ENCODE peak calls at places on chromosomes 16 and 17, in five cellular contexts. One of them, this sample, is unnamed.

GRCh38 chr16:11868412-11868980 is 17.2 kb upstream of the RSL1D1 start:
- DNase-seq in SK-N-SH: no peak
- DNase-seq in GM12878: no peak
- DNase-seq in A549: no peak
- DNase-seq in K562: no peak
- DNase-seq in this sample: no peak

GRCh38 chr16:30113031-30113710 is at the start of gene GDPD3:
- DNase-seq in K562: peak
- DNase-seq in SK-N-SH: no peak
- DNase-seq in GM12878: no peak
- DNase-seq in A549: no peak
- DNase-seq in this sample: no peak

GRCh38 chr17:74920679-74921044 is 2.4 kb downstream of the USH1G start:
- DNase-seq in A549: no peak
- DNase-seq in SK-N-SH: no peak
- DNase-seq in GM12878: no peak
- DNase-seq in K562: peak
- DNase-seq in this sample: no peak

GRCh38 chr16:9136596-9136995 is 45.2 kb downstream of the HAPSTR1 start:
- DNase-seq in K562: no peak
- DNase-seq in A549: no peak
- DNase-seq in GM12878: no peak
- DNase-seq in SK-N-SH: no peak
- DNase-seq in this sample: no peak

GRCh38 chr17:63751806-63752205 is 10.2 kb upstream of the STRADA start:
- DNase-seq in SK-N-SH: no peak
- DNase-seq in A549: no peak
- DNase-seq in K562: no peak
- DNase-seq in GM12878: no peak
- DNase-seq in this sample: no peak

GRCh38 chr17:55842405-55843158 is 91.7 kb downstream of the PCTP start:
- DNase-seq in SK-N-SH: no peak
- DNase-seq in K562: no peak
- DNase-seq in GM12878: no peak
- DNase-seq in A549: no peak
- DNase-seq in this sample: no peak

GRCh38 chr16:2148714-2149629 is 547 bp downstream of the RAB26 start:
- DNase-seq in GM12878: no peak
- DNase-seq in SK-N-SH: peak
- DNase-seq in K562: peak
- DNase-seq in A549: peak
- DNase-seq in this sample: no peak

GRCh38 chr16:85667261-85667660 is 21.5 kb downstream of the GINS2 start:
- DNase-seq in SK-N-SH: no peak
- DNase-seq in GM12878: no peak
- DNase-seq in K562: no peak
- DNase-seq in A549: no peak
- DNase-seq in this sample: no peak

GRCh38 chr17:68324114-68324513 is 32.8 kb downstream of the ARSG start:
- DNase-seq in GM12878: no peak
- DNase-seq in K562: no peak
- DNase-seq in SK-N-SH: no peak
- DNase-seq in A549: no peak
- DNase-seq in this sample: no peak

GRCh38 chr17:78708510-78708973 is 73.5 kb downstream of the CYTH1 start:
- DNase-seq in GM12878: no peak
- DNase-seq in A549: peak
- DNase-seq in K562: peak
- DNase-seq in SK-N-SH: peak
- DNase-seq in this sample: peak

GRCh38 chr17:5758651-5759050 is 174.3 kb upstream of the NLRP1 start:
- DNase-seq in GM12878: peak
- DNase-seq in A549: no peak
- DNase-seq in SK-N-SH: no peak
- DNase-seq in K562: peak
- DNase-seq in this sample: peak

GRCh38 chr17:68908045-68908444 is 47.1 kb downstream of the ABCA8 start:
- DNase-seq in GM12878: peak
- DNase-seq in A549: no peak
- DNase-seq in K562: no peak
- DNase-seq in SK-N-SH: no peak
- DNase-seq in this sample: no peak

GRCh38 chr16:87945351-87946042 is 5.7 kb upstream of the BANP start:
- DNase-seq in K562: no peak
- DNase-seq in GM12878: no peak
- DNase-seq in A549: no peak
- DNase-seq in SK-N-SH: peak
- DNase-seq in this sample: peak

GRCh38 chr16:70250748-70251650 is 741 bp downstream of the EXOSC6 start:
- DNase-seq in GM12878: no peak
- DNase-seq in SK-N-SH: peak
- DNase-seq in A549: peak
- DNase-seq in K562: no peak
- DNase-seq in this sample: peak

GRCh38 chr17:45357364-45357997 is 40.7 kb upstream of the MAP3K14 start:
- DNase-seq in A549: no peak
- DNase-seq in SK-N-SH: no peak
- DNase-seq in K562: no peak
- DNase-seq in GM12878: peak
- DNase-seq in this sample: no peak

GRCh38 chr16:76535-77272 is 1.3 kb upstream of the MPG start:
- DNase-seq in K562: peak
- DNase-seq in A549: peak
- DNase-seq in SK-N-SH: no peak
- DNase-seq in GM12878: no peak
- DNase-seq in this sample: peak

GRCh38 chr16:11836653-11837244 is 14.6 kb downstream of the RSL1D1 start:
- DNase-seq in A549: no peak
- DNase-seq in SK-N-SH: no peak
- DNase-seq in GM12878: no peak
- DNase-seq in K562: no peak
- DNase-seq in this sample: peak

DNA sequence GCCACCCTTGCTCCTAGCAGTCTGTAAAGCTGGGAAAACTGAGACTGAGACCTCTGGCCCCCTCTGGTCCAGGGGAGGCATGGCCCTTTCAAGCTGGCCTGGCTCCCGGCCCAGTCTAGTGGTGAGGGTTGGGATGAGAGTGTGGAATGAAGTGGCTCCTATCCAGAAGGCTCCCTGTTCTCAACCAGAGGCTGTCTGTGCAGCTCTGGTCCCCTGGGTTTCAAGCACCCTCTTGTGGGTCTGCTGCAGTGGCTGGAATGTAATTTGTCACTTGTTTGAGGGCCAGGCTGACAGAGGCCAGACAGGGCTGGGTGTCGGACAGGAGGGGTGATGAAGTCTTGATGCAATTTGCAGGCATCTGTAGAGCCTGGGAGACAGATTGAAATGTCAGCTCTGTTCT is 22.1 kb upstream of the PHF12 start:
- DNase-seq in GM12878: no peak
- DNase-seq in K562: no peak
- DNase-seq in SK-N-SH: peak
- DNase-seq in A549: no peak
- DNase-seq in this sample: peak
- TF ChIP-seq RCOR1 in GM12878: no peak
- TF ChIP-seq RCOR1 in K562: no peak
- TF ChIP-seq RCOR1 in SK-N-SH: peak
- TF ChIP-seq RCOR1 in A549: no peak
- TF ChIP-seq RCOR1 in this sample: no peak

DNA sequence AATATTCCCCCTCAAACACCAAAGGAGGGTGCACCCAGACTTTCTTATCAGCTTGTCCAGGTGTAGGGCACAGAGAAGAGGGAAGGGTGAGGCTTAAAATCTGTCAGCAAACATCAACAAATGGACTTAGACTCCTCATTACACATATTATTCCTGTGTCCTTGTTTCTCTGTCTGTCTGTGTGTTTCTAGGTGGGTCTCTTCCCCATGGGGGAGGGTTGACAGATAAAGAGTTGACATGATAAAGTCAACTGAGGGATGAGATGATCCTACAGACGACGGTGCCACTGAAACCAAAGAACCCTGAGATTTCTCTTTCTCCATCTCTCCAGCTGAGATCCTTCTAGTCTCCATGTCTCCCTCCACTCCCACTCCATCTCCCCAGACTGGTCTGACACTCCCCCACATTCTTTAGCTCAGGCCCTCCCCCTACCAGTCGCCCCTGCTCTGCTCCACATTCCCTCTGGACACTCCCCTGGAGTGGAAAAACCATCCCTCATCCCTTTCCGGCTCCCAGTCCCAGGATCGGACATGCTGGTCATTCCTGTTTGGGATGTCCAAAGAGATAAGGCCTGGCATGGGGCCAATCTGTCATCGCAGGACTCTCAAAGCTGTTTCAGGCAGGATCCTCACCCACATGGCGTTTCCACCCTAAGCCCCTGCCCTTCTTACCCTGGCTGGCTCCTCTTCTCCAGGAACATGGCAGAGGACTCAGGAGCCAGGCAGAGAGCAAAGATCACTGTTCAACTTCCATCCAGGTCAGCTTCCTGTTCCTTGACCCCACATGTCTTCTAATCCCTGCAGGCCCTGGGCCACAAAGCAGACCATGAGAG is 2.9 kb upstream of the ITGA3 start:
- DNase-seq in GM12878: no peak
- DNase-seq in SK-N-SH: peak
- DNase-seq in K562: peak
- DNase-seq in A549: no peak
- DNase-seq in this sample: peak
- TF ChIP-seq RCOR1 in GM12878: no peak
- TF ChIP-seq RCOR1 in SK-N-SH: no peak
- TF ChIP-seq RCOR1 in K562: no peak
- TF ChIP-seq RCOR1 in A549: no peak
- TF ChIP-seq RCOR1 in this sample: no peak

DNA sequence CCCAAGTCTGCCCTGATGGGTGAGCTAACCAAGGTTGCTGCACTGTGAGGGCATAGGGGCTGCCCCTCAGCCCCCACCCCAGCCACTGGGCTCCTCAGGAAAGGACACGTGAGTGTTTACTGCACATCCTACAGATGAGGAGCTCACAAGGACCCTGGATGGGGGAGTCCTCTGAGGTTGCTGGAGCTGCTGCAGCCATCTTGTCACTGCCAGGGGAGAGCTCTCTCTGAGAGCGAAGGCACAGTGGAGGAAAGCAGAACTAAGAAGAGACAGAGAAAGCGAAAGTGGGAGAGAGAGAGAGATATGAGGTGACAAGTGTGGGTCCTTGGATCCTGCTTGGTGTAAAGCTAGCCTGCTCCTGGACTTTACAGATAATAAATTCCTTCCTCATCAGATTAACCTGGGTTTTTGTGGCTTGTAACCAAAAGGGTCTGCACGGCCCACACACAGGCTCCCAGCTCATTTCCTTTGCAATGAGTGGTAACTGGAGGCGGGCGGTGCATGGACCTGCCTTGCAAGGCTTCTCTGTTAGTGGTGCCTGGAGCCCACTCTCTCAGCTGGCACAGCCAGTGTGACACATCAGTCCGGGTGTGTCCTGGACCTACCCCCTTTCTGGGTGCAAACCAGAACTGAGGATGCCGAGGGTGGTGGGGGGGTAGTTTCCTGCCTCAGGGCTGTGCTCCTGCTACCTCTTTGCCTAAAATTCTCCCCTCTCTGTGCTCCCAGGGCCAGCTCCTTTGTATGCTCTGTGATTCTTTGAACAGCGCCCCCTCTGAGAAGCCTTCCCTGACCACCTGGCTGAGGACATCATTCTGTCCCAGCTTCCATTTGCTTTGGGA is 14.2 kb downstream of the SNX20 start:
- DNase-seq in SK-N-SH: no peak
- DNase-seq in GM12878: peak
- DNase-seq in A549: no peak
- DNase-seq in K562: no peak
- DNase-seq in this sample: no peak
- TF ChIP-seq RCOR1 in SK-N-SH: no peak
- TF ChIP-seq RCOR1 in GM12878: no peak
- TF ChIP-seq RCOR1 in A549: no peak
- TF ChIP-seq RCOR1 in K562: no peak
- TF ChIP-seq RCOR1 in this sample: no peak

GRCh38 chr16:3295783-3296182 is 9.4 kb downstream of the TIGD7 start:
- DNase-seq in K562: no peak
- DNase-seq in A549: no peak
- DNase-seq in SK-N-SH: no peak
- DNase-seq in GM12878: no peak
- DNase-seq in this sample: no peak
- TF ChIP-seq RCOR1 in K562: no peak
- TF ChIP-seq RCOR1 in A549: no peak
- TF ChIP-seq RCOR1 in SK-N-SH: no peak
- TF ChIP-seq RCOR1 in GM12878: no peak
- TF ChIP-seq RCOR1 in this sample: no peak

GRCh38 chr16:84547539-84548058 is 43.1 kb upstream of the MEAK7 start:
- DNase-seq in K562: no peak
- DNase-seq in A549: no peak
- DNase-seq in SK-N-SH: no peak
- DNase-seq in GM12878: no peak
- DNase-seq in this sample: no peak
- TF ChIP-seq RCOR1 in K562: no peak
- TF ChIP-seq RCOR1 in A549: no peak
- TF ChIP-seq RCOR1 in SK-N-SH: no peak
- TF ChIP-seq RCOR1 in GM12878: no peak
- TF ChIP-seq RCOR1 in this sample: no peak

DNA sequence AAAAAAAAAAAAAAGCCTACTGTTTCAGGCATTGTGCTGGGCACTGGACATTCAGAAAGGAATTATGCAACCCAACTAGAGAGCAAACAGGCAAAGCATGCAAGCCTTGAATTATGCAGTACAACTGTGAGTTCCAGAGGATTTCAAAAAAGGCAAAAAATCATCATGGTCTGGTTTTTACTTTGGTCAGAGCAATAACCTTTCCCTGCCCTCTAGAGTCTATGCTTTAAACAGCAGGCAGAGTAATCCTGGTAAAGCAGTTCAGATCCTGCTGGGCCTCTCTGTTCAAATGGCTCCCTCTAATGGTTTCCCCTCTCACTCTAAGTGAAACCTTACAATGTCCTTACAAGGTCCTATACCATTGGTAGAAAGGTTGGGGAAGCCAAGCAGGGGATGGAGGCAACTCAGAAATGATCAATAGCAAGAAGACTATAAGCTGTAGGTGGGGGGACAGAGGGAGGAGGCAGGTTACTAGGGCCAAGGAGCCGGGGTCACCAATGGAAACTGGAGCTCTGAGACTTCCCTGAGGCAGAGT is 4.6 kb upstream of the TAF15 start:
- DNase-seq in K562: peak
- DNase-seq in SK-N-SH: peak
- DNase-seq in A549: peak
- DNase-seq in GM12878: peak
- DNase-seq in this sample: peak
- TF ChIP-seq RCOR1 in K562: no peak
- TF ChIP-seq RCOR1 in SK-N-SH: peak
- TF ChIP-seq RCOR1 in A549: no peak
- TF ChIP-seq RCOR1 in GM12878: no peak
- TF ChIP-seq RCOR1 in this sample: peak

This sample was measured in IMR-90.